ENCODE peak calls at places on chromosomes 7 and 10, in nine cellular contexts. One of them, this sample, is unnamed.

GRCh38 chr7:12683678-12684077 is 3.8 kb upstream of the ARL4A start:
- DNase-seq in EL: peak
- DNase-seq in HL-60: no peak
- DNase-seq in activated B cell treated with CpG ODN at 0.5 μM for 24 hours: no peak
- DNase-seq in COR-L47: no peak
- DNase-seq in occipital lobe: no peak
- DNase-seq in astrocyte of the spinal cord: peak
- DNase-seq in T-cell: no peak
- DNase-seq in stimulated activated CD8-positive, alpha-beta memory T cell treated with anti-CD3 and anti-CD28 coated beads, Interleukin-4, amount 100 ng/mL, for 1 hour: no peak
- DNase-seq in this sample: no peak

GRCh38 chr7:121029302-121029701 is 40.8 kb downstream of the CPED1 start:
- DNase-seq in EL: no peak
- DNase-seq in HL-60: no peak
- DNase-seq in activated B cell treated with CpG ODN at 0.5 μM for 24 hours: no peak
- DNase-seq in COR-L47: no peak
- DNase-seq in occipital lobe: no peak
- DNase-seq in astrocyte of the spinal cord: no peak
- DNase-seq in T-cell: no peak
- DNase-seq in stimulated activated CD8-positive, alpha-beta memory T cell treated with anti-CD3 and anti-CD28 coated beads, Interleukin-4, amount 100 ng/mL, for 1 hour: no peak
- DNase-seq in this sample: no peak

GRCh38 chr10:114408968-114409444 is 4.7 kb upstream of the AFAP1L2 start:
- DNase-seq in EL: no peak
- DNase-seq in HL-60: peak
- DNase-seq in activated B cell treated with CpG ODN at 0.5 μM for 24 hours: no peak
- DNase-seq in COR-L47: no peak
- DNase-seq in occipital lobe: no peak
- DNase-seq in astrocyte of the spinal cord: no peak
- DNase-seq in T-cell: no peak
- DNase-seq in stimulated activated CD8-positive, alpha-beta memory T cell treated with anti-CD3 and anti-CD28 coated beads, Interleukin-4, amount 100 ng/mL, for 1 hour: no peak
- DNase-seq in this sample: no peak

GRCh38 chr7:102432476-102433318 is 678 bp upstream of the ORAI2 start:
- DNase-seq in EL: no peak
- DNase-seq in HL-60: no peak
- DNase-seq in activated B cell treated with CpG ODN at 0.5 μM for 24 hours: no peak
- DNase-seq in COR-L47: no peak
- DNase-seq in occipital lobe: no peak
- DNase-seq in astrocyte of the spinal cord: no peak
- DNase-seq in T-cell: no peak
- DNase-seq in stimulated activated CD8-positive, alpha-beta memory T cell treated with anti-CD3 and anti-CD28 coated beads, Interleukin-4, amount 100 ng/mL, for 1 hour: no peak
- DNase-seq in this sample: no peak

GRCh38 chr7:94087664-94088352 is 83.7 kb upstream of the BET1 start:
- DNase-seq in EL: peak
- DNase-seq in HL-60: peak
- DNase-seq in activated B cell treated with CpG ODN at 0.5 μM for 24 hours: no peak
- DNase-seq in COR-L47: peak
- DNase-seq in occipital lobe: no peak
- DNase-seq in astrocyte of the spinal cord: peak
- DNase-seq in T-cell: no peak
- DNase-seq in stimulated activated CD8-positive, alpha-beta memory T cell treated with anti-CD3 and anti-CD28 coated beads, Interleukin-4, amount 100 ng/mL, for 1 hour: no peak
- DNase-seq in this sample: peak

GRCh38 chr10:133014416-133015210 is 72.2 kb upstream of the CFAP46 start:
- DNase-seq in EL: no peak
- DNase-seq in HL-60: no peak
- DNase-seq in activated B cell treated with CpG ODN at 0.5 μM for 24 hours: no peak
- DNase-seq in COR-L47: no peak
- DNase-seq in occipital lobe: no peak
- DNase-seq in astrocyte of the spinal cord: no peak
- DNase-seq in T-cell: no peak
- DNase-seq in stimulated activated CD8-positive, alpha-beta memory T cell treated with anti-CD3 and anti-CD28 coated beads, Interleukin-4, amount 100 ng/mL, for 1 hour: no peak
- DNase-seq in this sample: no peak

GRCh38 chr7:138499340-138499739 is 39.3 kb downstream of the TRIM24 start:
- DNase-seq in EL: no peak
- DNase-seq in HL-60: no peak
- DNase-seq in activated B cell treated with CpG ODN at 0.5 μM for 24 hours: no peak
- DNase-seq in COR-L47: no peak
- DNase-seq in occipital lobe: no peak
- DNase-seq in astrocyte of the spinal cord: no peak
- DNase-seq in T-cell: no peak
- DNase-seq in stimulated activated CD8-positive, alpha-beta memory T cell treated with anti-CD3 and anti-CD28 coated beads, Interleukin-4, amount 100 ng/mL, for 1 hour: no peak
- DNase-seq in this sample: no peak

GRCh38 chr10:67609996-67610793 is 85.8 kb downstream of the CTNNA3 start:
- DNase-seq in EL: peak
- DNase-seq in HL-60: no peak
- DNase-seq in activated B cell treated with CpG ODN at 0.5 μM for 24 hours: no peak
- DNase-seq in COR-L47: no peak
- DNase-seq in occipital lobe: no peak
- DNase-seq in astrocyte of the spinal cord: peak
- DNase-seq in T-cell: no peak
- DNase-seq in stimulated activated CD8-positive, alpha-beta memory T cell treated with anti-CD3 and anti-CD28 coated beads, Interleukin-4, amount 100 ng/mL, for 1 hour: no peak
- DNase-seq in this sample: no peak

GRCh38 chr10:61592581-61592980 is 70.1 kb upstream of the CABCOCO1 start:
- DNase-seq in EL: peak
- DNase-seq in HL-60: no peak
- DNase-seq in activated B cell treated with CpG ODN at 0.5 μM for 24 hours: no peak
- DNase-seq in COR-L47: no peak
- DNase-seq in occipital lobe: no peak
- DNase-seq in astrocyte of the spinal cord: no peak
- DNase-seq in T-cell: no peak
- DNase-seq in stimulated activated CD8-positive, alpha-beta memory T cell treated with anti-CD3 and anti-CD28 coated beads, Interleukin-4, amount 100 ng/mL, for 1 hour: no peak
- DNase-seq in this sample: peak

GRCh38 chr10:62769574-62770242 is 34.8 kb upstream of the ADO start:
- DNase-seq in EL: peak
- DNase-seq in HL-60: no peak
- DNase-seq in activated B cell treated with CpG ODN at 0.5 μM for 24 hours: no peak
- DNase-seq in COR-L47: no peak
- DNase-seq in occipital lobe: no peak
- DNase-seq in astrocyte of the spinal cord: no peak
- DNase-seq in T-cell: no peak
- DNase-seq in stimulated activated CD8-positive, alpha-beta memory T cell treated with anti-CD3 and anti-CD28 coated beads, Interleukin-4, amount 100 ng/mL, for 1 hour: no peak
- DNase-seq in this sample: no peak

GRCh38 chr7:38299275-38299931 is 26.0 kb upstream of the TARP start:
- DNase-seq in EL: no peak
- DNase-seq in HL-60: no peak
- DNase-seq in activated B cell treated with CpG ODN at 0.5 μM for 24 hours: no peak
- DNase-seq in COR-L47: no peak
- DNase-seq in occipital lobe: no peak
- DNase-seq in astrocyte of the spinal cord: no peak
- DNase-seq in T-cell: no peak
- DNase-seq in stimulated activated CD8-positive, alpha-beta memory T cell treated with anti-CD3 and anti-CD28 coated beads, Interleukin-4, amount 100 ng/mL, for 1 hour: no peak
- DNase-seq in this sample: no peak

GRCh38 chr7:98701372-98701771 is 84.3 kb downstream of the NPTX2 start:
- DNase-seq in EL: no peak
- DNase-seq in HL-60: no peak
- DNase-seq in activated B cell treated with CpG ODN at 0.5 μM for 24 hours: no peak
- DNase-seq in COR-L47: no peak
- DNase-seq in occipital lobe: no peak
- DNase-seq in astrocyte of the spinal cord: no peak
- DNase-seq in T-cell: no peak
- DNase-seq in stimulated activated CD8-positive, alpha-beta memory T cell treated with anti-CD3 and anti-CD28 coated beads, Interleukin-4, amount 100 ng/mL, for 1 hour: no peak
- DNase-seq in this sample: no peak

GRCh38 chr7:63900394-63901203 is 98.0 kb upstream of the ZNF722 start:
- DNase-seq in EL: no peak
- DNase-seq in HL-60: peak
- DNase-seq in activated B cell treated with CpG ODN at 0.5 μM for 24 hours: peak
- DNase-seq in COR-L47: peak
- DNase-seq in occipital lobe: peak
- DNase-seq in astrocyte of the spinal cord: no peak
- DNase-seq in T-cell: peak
- DNase-seq in stimulated activated CD8-positive, alpha-beta memory T cell treated with anti-CD3 and anti-CD28 coated beads, Interleukin-4, amount 100 ng/mL, for 1 hour: peak
- DNase-seq in this sample: no peak

GRCh38 chr7:45000096-45001032 is at the start of gene CCM2:
- DNase-seq in EL: peak
- DNase-seq in HL-60: peak
- DNase-seq in activated B cell treated with CpG ODN at 0.5 μM for 24 hours: no peak
- DNase-seq in COR-L47: peak
- DNase-seq in occipital lobe: no peak
- DNase-seq in astrocyte of the spinal cord: peak
- DNase-seq in T-cell: no peak
- DNase-seq in stimulated activated CD8-positive, alpha-beta memory T cell treated with anti-CD3 and anti-CD28 coated beads, Interleukin-4, amount 100 ng/mL, for 1 hour: no peak
- DNase-seq in this sample: peak

GRCh38 chr7:55236454-55236853 is 128.7 kb upstream of the LANCL2 start:
- DNase-seq in EL: no peak
- DNase-seq in HL-60: no peak
- DNase-seq in activated B cell treated with CpG ODN at 0.5 μM for 24 hours: no peak
- DNase-seq in COR-L47: no peak
- DNase-seq in occipital lobe: no peak
- DNase-seq in astrocyte of the spinal cord: no peak
- DNase-seq in T-cell: no peak
- DNase-seq in stimulated activated CD8-positive, alpha-beta memory T cell treated with anti-CD3 and anti-CD28 coated beads, Interleukin-4, amount 100 ng/mL, for 1 hour: no peak
- DNase-seq in this sample: no peak

GRCh38 chr7:37901890-37902524 is 14.6 kb downstream of the SFRP4 start:
- DNase-seq in EL: peak
- DNase-seq in HL-60: no peak
- DNase-seq in activated B cell treated with CpG ODN at 0.5 μM for 24 hours: no peak
- DNase-seq in COR-L47: no peak
- DNase-seq in occipital lobe: no peak
- DNase-seq in astrocyte of the spinal cord: peak
- DNase-seq in T-cell: no peak
- DNase-seq in stimulated activated CD8-positive, alpha-beta memory T cell treated with anti-CD3 and anti-CD28 coated beads, Interleukin-4, amount 100 ng/mL, for 1 hour: no peak
- DNase-seq in this sample: no peak

GRCh38 chr10:88385601-88386203 is 197.4 kb downstream of the RNLS start:
- DNase-seq in EL: no peak
- DNase-seq in HL-60: peak
- DNase-seq in activated B cell treated with CpG ODN at 0.5 μM for 24 hours: peak
- DNase-seq in COR-L47: no peak
- DNase-seq in occipital lobe: no peak
- DNase-seq in astrocyte of the spinal cord: no peak
- DNase-seq in T-cell: peak
- DNase-seq in stimulated activated CD8-positive, alpha-beta memory T cell treated with anti-CD3 and anti-CD28 coated beads, Interleukin-4, amount 100 ng/mL, for 1 hour: no peak
- DNase-seq in this sample: peak

GRCh38 chr7:78760620-78761355 is 692.7 kb downstream of the MAGI2 start:
- DNase-seq in EL: no peak
- DNase-seq in HL-60: no peak
- DNase-seq in activated B cell treated with CpG ODN at 0.5 μM for 24 hours: no peak
- DNase-seq in COR-L47: no peak
- DNase-seq in occipital lobe: no peak
- DNase-seq in astrocyte of the spinal cord: no peak
- DNase-seq in T-cell: no peak
- DNase-seq in stimulated activated CD8-positive, alpha-beta memory T cell treated with anti-CD3 and anti-CD28 coated beads, Interleukin-4, amount 100 ng/mL, for 1 hour: no peak
- DNase-seq in this sample: no peak

GRCh38 chr7:101882595-101883564 is 65.5 kb downstream of the CUX1 start:
- DNase-seq in EL: peak
- DNase-seq in HL-60: peak
- DNase-seq in activated B cell treated with CpG ODN at 0.5 μM for 24 hours: no peak
- DNase-seq in COR-L47: peak
- DNase-seq in occipital lobe: peak
- DNase-seq in astrocyte of the spinal cord: peak
- DNase-seq in T-cell: no peak
- DNase-seq in stimulated activated CD8-positive, alpha-beta memory T cell treated with anti-CD3 and anti-CD28 coated beads, Interleukin-4, amount 100 ng/mL, for 1 hour: no peak
- DNase-seq in this sample: peak

GRCh38 chr10:22606164-22606614 is 108.2 kb downstream of the PIP4K2A start:
- DNase-seq in EL: peak
- DNase-seq in HL-60: peak
- DNase-seq in activated B cell treated with CpG ODN at 0.5 μM for 24 hours: no peak
- DNase-seq in COR-L47: no peak
- DNase-seq in occipital lobe: no peak
- DNase-seq in astrocyte of the spinal cord: peak
- DNase-seq in T-cell: peak
- DNase-seq in stimulated activated CD8-positive, alpha-beta memory T cell treated with anti-CD3 and anti-CD28 coated beads, Interleukin-4, amount 100 ng/mL, for 1 hour: no peak
- DNase-seq in this sample: no peak